ENCODE peak calls at places on chromosomes 3 and 15, in seven cellular contexts. One of them, this sample, is unnamed.

GRCh38 chr15:94056314-94056713 is 175.0 kb upstream of the MCTP2 start:
- DNase-seq in fibroblast of mammary gland: peak; percentile 62
- DNase-seq in brain microvascular endothelial cell: no peak
- DNase-seq in glutamatergic neuron: no peak
- DNase-seq in AG09319: no peak
- DNase-seq in body of pancreas: no peak
- DNase-seq in astrocyte: peak; percentile 86
- DNase-seq in this sample: peak; percentile 80

GRCh38 chr3:117622130-117622841 is 912.7 kb downstream of the TUSC7 start:
- DNase-seq in brain microvascular endothelial cell: peak; percentile 48
- DNase-seq in AG09319: peak; percentile 25
- DNase-seq in glutamatergic neuron: no peak
- DNase-seq in body of pancreas: no peak
- DNase-seq in astrocyte: peak; percentile 91
- DNase-seq in fibroblast of mammary gland: peak; percentile 93
- DNase-seq in this sample: peak; percentile 89

GRCh38 chr3:191412764-191413163 is 48.2 kb upstream of the PYDC2 start:
- DNase-seq in glutamatergic neuron: peak; percentile 30
- DNase-seq in AG09319: peak; percentile 62
- DNase-seq in fibroblast of mammary gland: peak; percentile 93
- DNase-seq in astrocyte: peak; percentile 89
- DNase-seq in body of pancreas: no peak
- DNase-seq in brain microvascular endothelial cell: peak; percentile 91
- DNase-seq in this sample: peak; percentile 95

GRCh38 chr3:126202281-126203079 is 22.1 kb upstream of the ALDH1L1 start:
- DNase-seq in fibroblast of mammary gland: no peak
- DNase-seq in AG09319: no peak
- DNase-seq in glutamatergic neuron: no peak
- DNase-seq in brain microvascular endothelial cell: no peak
- DNase-seq in body of pancreas: no peak
- DNase-seq in astrocyte: no peak
- DNase-seq in this sample: no peak

GRCh38 chr3:144683065-144683464 is 711.4 kb downstream of the DIPK2A start:
- DNase-seq in fibroblast of mammary gland: no peak
- DNase-seq in glutamatergic neuron: no peak
- DNase-seq in brain microvascular endothelial cell: no peak
- DNase-seq in astrocyte: no peak
- DNase-seq in AG09319: no peak
- DNase-seq in body of pancreas: no peak
- DNase-seq in this sample: no peak

GRCh38 chr3:76866729-76867461 is 173.0 kb upstream of the ROBO2 start:
- DNase-seq in astrocyte: no peak
- DNase-seq in AG09319: no peak
- DNase-seq in body of pancreas: no peak
- DNase-seq in brain microvascular endothelial cell: no peak
- DNase-seq in fibroblast of mammary gland: no peak
- DNase-seq in glutamatergic neuron: no peak
- DNase-seq in this sample: no peak

GRCh38 chr3:141039573-141039972 is 11.6 kb upstream of the SPSB4 start:
- DNase-seq in AG09319: no peak
- DNase-seq in fibroblast of mammary gland: no peak
- DNase-seq in astrocyte: no peak
- DNase-seq in brain microvascular endothelial cell: no peak
- DNase-seq in glutamatergic neuron: no peak
- DNase-seq in body of pancreas: no peak
- DNase-seq in this sample: no peak

GRCh38 chr3:56702487-56703315 is 19.6 kb upstream of the TASOR start:
- DNase-seq in AG09319: peak; percentile 51
- DNase-seq in astrocyte: peak; percentile 52
- DNase-seq in glutamatergic neuron: no peak
- DNase-seq in body of pancreas: peak; percentile 60
- DNase-seq in fibroblast of mammary gland: peak; percentile 77
- DNase-seq in brain microvascular endothelial cell: peak; percentile 72
- DNase-seq in this sample: peak; percentile 69

GRCh38 chr3:184811663-184811998 is 335 bp upstream of the VPS8 start:
- DNase-seq in fibroblast of mammary gland: no peak
- DNase-seq in glutamatergic neuron: no peak
- DNase-seq in brain microvascular endothelial cell: no peak
- DNase-seq in astrocyte: no peak
- DNase-seq in AG09319: no peak
- DNase-seq in body of pancreas: no peak
- DNase-seq in this sample: no peak

GRCh38 chr3:184814214-184814613 is 2.2 kb downstream of the VPS8 start:
- DNase-seq in AG09319: no peak
- DNase-seq in body of pancreas: no peak
- DNase-seq in glutamatergic neuron: no peak
- DNase-seq in brain microvascular endothelial cell: no peak
- DNase-seq in astrocyte: peak; percentile 8
- DNase-seq in fibroblast of mammary gland: peak; percentile 34
- DNase-seq in this sample: no peak

GRCh38 chr3:184811999-184812844 is at the start of gene VPS8:
- DNase-seq in brain microvascular endothelial cell: peak; percentile 91
- DNase-seq in fibroblast of mammary gland: peak; percentile 93
- DNase-seq in AG09319: peak; percentile 87
- DNase-seq in astrocyte: peak; percentile 84
- DNase-seq in body of pancreas: peak; percentile 96
- DNase-seq in glutamatergic neuron: peak; percentile 96
- DNase-seq in this sample: peak; percentile 91

GRCh38 chr3:184812845-184813157 is 835 bp downstream of the VPS8 start:
- DNase-seq in brain microvascular endothelial cell: no peak
- DNase-seq in body of pancreas: no peak
- DNase-seq in fibroblast of mammary gland: no peak
- DNase-seq in AG09319: no peak
- DNase-seq in glutamatergic neuron: no peak
- DNase-seq in astrocyte: no peak
- DNase-seq in this sample: no peak

GRCh38 chr3:184813357-184813756 is 1.4 kb downstream of the VPS8 start:
- DNase-seq in body of pancreas: no peak
- DNase-seq in glutamatergic neuron: no peak
- DNase-seq in AG09319: no peak
- DNase-seq in brain microvascular endothelial cell: no peak
- DNase-seq in fibroblast of mammary gland: no peak
- DNase-seq in astrocyte: no peak
- DNase-seq in this sample: no peak
- TF ChIP-seq CTCF in body of pancreas: no peak
- TF ChIP-seq CTCF in glutamatergic neuron: no peak
- TF ChIP-seq CTCF in AG09319: no peak
- TF ChIP-seq CTCF in brain microvascular endothelial cell: no peak
- TF ChIP-seq CTCF in fibroblast of mammary gland: no peak
- TF ChIP-seq CTCF in astrocyte: no peak
- TF ChIP-seq CTCF in this sample: no peak

GRCh38 chr15:101578443-101578894 is 73.7 kb downstream of the TM2D3 start:
- DNase-seq in AG09319: no peak
- DNase-seq in body of pancreas: peak; percentile 69
- DNase-seq in glutamatergic neuron: peak; percentile 57
- DNase-seq in astrocyte: no peak
- DNase-seq in brain microvascular endothelial cell: no peak
- DNase-seq in fibroblast of mammary gland: peak; percentile 8
- DNase-seq in this sample: no peak
- TF ChIP-seq CTCF in AG09319: peak; percentile 31
- TF ChIP-seq CTCF in body of pancreas: peak; percentile 80
- TF ChIP-seq CTCF in glutamatergic neuron: no peak
- TF ChIP-seq CTCF in astrocyte: no peak
- TF ChIP-seq CTCF in brain microvascular endothelial cell: peak; percentile 72
- TF ChIP-seq CTCF in fibroblast of mammary gland: peak; percentile 29
- TF ChIP-seq CTCF in this sample: peak; percentile 55

GRCh38 chr15:33988384-33988783 is 20.1 kb downstream of the CHRM5 start:
- DNase-seq in astrocyte: peak; percentile 42
- DNase-seq in fibroblast of mammary gland: peak; percentile 17
- DNase-seq in brain microvascular endothelial cell: peak; percentile 52
- DNase-seq in glutamatergic neuron: no peak
- DNase-seq in AG09319: no peak
- DNase-seq in body of pancreas: no peak
- DNase-seq in this sample: no peak

GRCh38 chr15:33994005-33994615 is 25.8 kb downstream of the CHRM5 start:
- DNase-seq in AG09319: no peak
- DNase-seq in glutamatergic neuron: peak; percentile 44
- DNase-seq in brain microvascular endothelial cell: peak; percentile 54
- DNase-seq in astrocyte: peak; percentile 18
- DNase-seq in fibroblast of mammary gland: peak; percentile 45
- DNase-seq in body of pancreas: no peak
- DNase-seq in this sample: peak; percentile 45
- TF ChIP-seq CTCF in AG09319: peak; percentile 38
- TF ChIP-seq CTCF in glutamatergic neuron: no peak
- TF ChIP-seq CTCF in brain microvascular endothelial cell: peak; percentile 70
- TF ChIP-seq CTCF in astrocyte: peak; percentile 40
- TF ChIP-seq CTCF in fibroblast of mammary gland: peak; percentile 48
- TF ChIP-seq CTCF in body of pancreas: no peak
- TF ChIP-seq CTCF in this sample: peak; percentile 72

GRCh38 chr3:125008766-125009165 is 47.0 kb downstream of the HEG1 start:
- DNase-seq in astrocyte: no peak
- DNase-seq in AG09319: no peak
- DNase-seq in glutamatergic neuron: no peak
- DNase-seq in brain microvascular endothelial cell: no peak
- DNase-seq in fibroblast of mammary gland: no peak
- DNase-seq in body of pancreas: no peak
- DNase-seq in this sample: no peak

GRCh38 chr3:125013095-125013494 is 42.7 kb downstream of the HEG1 start:
- DNase-seq in astrocyte: no peak
- DNase-seq in brain microvascular endothelial cell: no peak
- DNase-seq in body of pancreas: no peak
- DNase-seq in AG09319: no peak
- DNase-seq in glutamatergic neuron: no peak
- DNase-seq in fibroblast of mammary gland: no peak
- DNase-seq in this sample: no peak

GRCh38 chr3:125014570-125015179 is 41.1 kb downstream of the HEG1 start:
- DNase-seq in AG09319: no peak
- DNase-seq in glutamatergic neuron: no peak
- DNase-seq in astrocyte: no peak
- DNase-seq in body of pancreas: no peak
- DNase-seq in fibroblast of mammary gland: no peak
- DNase-seq in brain microvascular endothelial cell: no peak
- DNase-seq in this sample: no peak

GRCh38 chr3:125010393-125010792 is 45.4 kb downstream of the HEG1 start:
- DNase-seq in body of pancreas: no peak
- DNase-seq in fibroblast of mammary gland: no peak
- DNase-seq in glutamatergic neuron: no peak
- DNase-seq in brain microvascular endothelial cell: no peak
- DNase-seq in AG09319: no peak
- DNase-seq in astrocyte: no peak
- DNase-seq in this sample: no peak

DNA sequence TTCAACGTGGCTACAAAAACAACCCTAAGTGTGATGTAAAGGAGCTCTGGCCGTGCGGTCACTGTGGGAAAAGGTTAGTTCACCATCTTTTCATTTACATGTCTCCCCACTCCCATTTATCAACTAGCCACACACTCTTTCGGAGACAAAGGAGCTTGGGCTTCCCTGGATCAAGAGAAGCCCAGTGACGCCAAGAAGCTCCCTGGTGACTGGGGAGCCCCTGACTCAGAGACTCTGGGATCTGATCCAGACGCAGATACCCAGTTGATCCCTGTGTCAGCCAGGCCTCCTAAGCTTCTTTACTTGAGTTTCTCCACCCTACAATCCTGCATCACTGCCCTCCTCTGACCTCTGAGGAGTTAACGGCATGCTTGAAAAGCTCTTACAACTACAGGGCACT is 43.9 kb downstream of the HEG1 start:
- DNase-seq in glutamatergic neuron: no peak
- DNase-seq in fibroblast of mammary gland: peak; percentile 63
- DNase-seq in brain microvascular endothelial cell: no peak
- DNase-seq in body of pancreas: no peak
- DNase-seq in AG09319: no peak
- DNase-seq in astrocyte: peak; percentile 96
- DNase-seq in this sample: no peak
- TF ChIP-seq CTCF in glutamatergic neuron: no peak
- TF ChIP-seq CTCF in fibroblast of mammary gland: no peak
- TF ChIP-seq CTCF in brain microvascular endothelial cell: no peak
- TF ChIP-seq CTCF in body of pancreas: no peak
- TF ChIP-seq CTCF in AG09319: no peak
- TF ChIP-seq CTCF in astrocyte: no peak
- TF ChIP-seq CTCF in this sample: no peak

DNA sequence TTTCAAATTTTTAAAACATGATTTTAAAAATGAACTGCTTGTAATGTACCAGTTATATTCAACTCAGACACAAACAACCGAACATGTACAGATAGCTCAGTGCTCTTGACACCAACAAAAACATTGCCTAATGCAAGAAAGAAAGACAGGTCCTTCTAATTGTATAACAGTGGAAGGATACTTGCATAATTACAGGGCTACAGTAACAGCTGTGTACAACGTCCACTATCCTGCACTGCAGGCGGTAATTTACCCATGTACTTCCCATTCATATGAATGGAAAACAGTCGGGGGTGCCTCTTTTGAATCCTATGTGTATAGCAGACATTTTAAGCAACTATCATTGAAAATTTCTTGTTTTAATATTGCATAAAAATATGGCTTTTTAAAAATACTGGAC is 41.1 kb upstream of the PLSCR5 start:
- DNase-seq in brain microvascular endothelial cell: no peak
- DNase-seq in body of pancreas: no peak
- DNase-seq in astrocyte: no peak
- DNase-seq in AG09319: no peak
- DNase-seq in glutamatergic neuron: no peak
- DNase-seq in fibroblast of mammary gland: no peak
- DNase-seq in this sample: no peak
- TF ChIP-seq CTCF in brain microvascular endothelial cell: no peak
- TF ChIP-seq CTCF in body of pancreas: no peak
- TF ChIP-seq CTCF in astrocyte: no peak
- TF ChIP-seq CTCF in AG09319: no peak
- TF ChIP-seq CTCF in glutamatergic neuron: no peak
- TF ChIP-seq CTCF in fibroblast of mammary gland: no peak
- TF ChIP-seq CTCF in this sample: no peak

GRCh38 chr3:45656575-45657363 is 32.4 kb upstream of the SACM1L start:
- DNase-seq in fibroblast of mammary gland: peak; percentile 98
- DNase-seq in astrocyte: peak; percentile 86
- DNase-seq in body of pancreas: peak; percentile 89
- DNase-seq in AG09319: peak; percentile 88
- DNase-seq in brain microvascular endothelial cell: peak; percentile 93
- DNase-seq in glutamatergic neuron: peak; percentile 91
- DNase-seq in this sample: peak; percentile 94
- TF ChIP-seq CTCF in fibroblast of mammary gland: peak; percentile 95
- TF ChIP-seq CTCF in astrocyte: peak; percentile 96
- TF ChIP-seq CTCF in body of pancreas: peak; percentile 99
- TF ChIP-seq CTCF in AG09319: peak; percentile 89
- TF ChIP-seq CTCF in brain microvascular endothelial cell: peak; percentile 95
- TF ChIP-seq CTCF in glutamatergic neuron: peak; percentile 85
- TF ChIP-seq CTCF in this sample: peak; percentile 98

DNA sequence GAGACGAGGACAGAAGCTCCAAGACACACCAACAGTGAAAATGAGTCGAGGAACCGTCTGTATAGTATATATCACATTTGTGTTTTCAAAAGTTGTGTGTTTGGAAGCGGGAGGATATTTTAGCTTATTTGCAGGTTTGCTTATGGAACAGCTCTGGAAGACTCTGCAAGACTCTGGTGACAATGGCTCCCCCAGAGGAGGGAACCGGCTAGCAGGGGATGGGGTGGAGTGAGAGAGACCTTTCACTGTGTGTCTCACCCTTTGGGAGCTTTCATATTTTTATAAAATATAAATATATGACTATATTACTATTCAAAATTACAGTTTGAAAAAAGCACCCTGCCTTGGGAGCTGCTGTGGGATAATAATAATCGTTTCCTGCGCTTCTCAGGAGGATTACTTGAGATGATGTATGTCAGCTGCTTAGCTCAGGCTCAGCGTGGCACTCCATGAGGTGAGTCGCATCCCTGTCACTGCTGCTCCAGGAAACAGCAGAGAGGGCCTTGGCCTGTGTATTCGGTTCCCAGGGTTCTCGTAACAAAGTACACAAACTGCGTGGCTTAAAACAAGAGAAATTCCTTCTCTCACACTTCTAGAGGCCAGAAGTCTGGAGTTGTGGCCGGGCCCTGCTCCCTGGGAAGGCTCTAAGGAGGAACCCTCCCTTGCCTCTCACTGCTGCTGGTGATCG is 183.9 kb downstream of the FAM43A start:
- DNase-seq in astrocyte: peak; percentile 53
- DNase-seq in brain microvascular endothelial cell: peak; percentile 49
- DNase-seq in glutamatergic neuron: no peak
- DNase-seq in AG09319: no peak
- DNase-seq in body of pancreas: no peak
- DNase-seq in fibroblast of mammary gland: peak; percentile 97
- DNase-seq in this sample: peak; percentile 84
- TF ChIP-seq CTCF in astrocyte: peak; percentile 4
- TF ChIP-seq CTCF in brain microvascular endothelial cell: peak; percentile 45
- TF ChIP-seq CTCF in glutamatergic neuron: no peak
- TF ChIP-seq CTCF in AG09319: peak; percentile 1
- TF ChIP-seq CTCF in body of pancreas: no peak
- TF ChIP-seq CTCF in fibroblast of mammary gland: peak; percentile 30
- TF ChIP-seq CTCF in this sample: peak; percentile 39

This sample was measured in HFFc6.